ENCODE peak calls at places on chromosomes 13 and 19, in ten cellular contexts. One of them, this sample, is unnamed.

GRCh38 chr19:31095100-31095804 is 254.0 kb downstream of the TSHZ3 start:
- DNase-seq in T-helper 2 cell: no peak
- DNase-seq in progenitor cell of endocrine pancreas: no peak
- DNase-seq in NCI-H1436: no peak
- DNase-seq in activated naive CD4-positive, alpha-beta T cell treated with anti-CD3 and anti-CD28 coated beads, Interleukin-2, amount 50 U/mL, for 16 hours: no peak
- DNase-seq in right cardiac atrium: no peak
- DNase-seq in thoracic aorta: no peak
- DNase-seq in neuronal stem cell: no peak
- DNase-seq in GM23248: no peak
- DNase-seq in NCI-H345: no peak
- DNase-seq in this sample: no peak

GRCh38 chr19:32652893-32653625 is 21.9 kb downstream of the ANKRD27 start:
- DNase-seq in NCI-H1436: no peak
- DNase-seq in GM23248: no peak
- DNase-seq in thoracic aorta: no peak
- DNase-seq in right cardiac atrium: peak
- DNase-seq in activated naive CD4-positive, alpha-beta T cell treated with anti-CD3 and anti-CD28 coated beads, Interleukin-2, amount 50 U/mL, for 16 hours: no peak
- DNase-seq in progenitor cell of endocrine pancreas: no peak
- DNase-seq in neuronal stem cell: no peak
- DNase-seq in T-helper 2 cell: no peak
- DNase-seq in NCI-H345: peak
- DNase-seq in this sample: no peak

GRCh38 chr19:31591258-31591657 is 242.0 kb upstream of the TSHZ3 start:
- DNase-seq in T-helper 2 cell: no peak
- DNase-seq in thoracic aorta: no peak
- DNase-seq in progenitor cell of endocrine pancreas: no peak
- DNase-seq in right cardiac atrium: no peak
- DNase-seq in NCI-H1436: no peak
- DNase-seq in GM23248: no peak
- DNase-seq in activated naive CD4-positive, alpha-beta T cell treated with anti-CD3 and anti-CD28 coated beads, Interleukin-2, amount 50 U/mL, for 16 hours: no peak
- DNase-seq in neuronal stem cell: no peak
- DNase-seq in NCI-H345: no peak
- DNase-seq in this sample: no peak

GRCh38 chr13:74132152-74132767 is 1.9 kb downstream of the KLF12 start:
- DNase-seq in thoracic aorta: no peak
- DNase-seq in activated naive CD4-positive, alpha-beta T cell treated with anti-CD3 and anti-CD28 coated beads, Interleukin-2, amount 50 U/mL, for 16 hours: no peak
- DNase-seq in neuronal stem cell: no peak
- DNase-seq in T-helper 2 cell: peak
- DNase-seq in NCI-H1436: no peak
- DNase-seq in NCI-H345: no peak
- DNase-seq in progenitor cell of endocrine pancreas: no peak
- DNase-seq in GM23248: peak
- DNase-seq in right cardiac atrium: no peak
- DNase-seq in this sample: no peak

GRCh38 chr13:48748681-48749080 is 95.0 kb downstream of the CYSLTR2 start:
- DNase-seq in neuronal stem cell: no peak
- DNase-seq in NCI-H345: no peak
- DNase-seq in NCI-H1436: no peak
- DNase-seq in progenitor cell of endocrine pancreas: no peak
- DNase-seq in GM23248: no peak
- DNase-seq in activated naive CD4-positive, alpha-beta T cell treated with anti-CD3 and anti-CD28 coated beads, Interleukin-2, amount 50 U/mL, for 16 hours: no peak
- DNase-seq in right cardiac atrium: no peak
- DNase-seq in thoracic aorta: no peak
- DNase-seq in T-helper 2 cell: no peak
- DNase-seq in this sample: no peak

GRCh38 chr13:21435710-21436151 is 23.4 kb downstream of the ZDHHC20 start:
- DNase-seq in right cardiac atrium: peak
- DNase-seq in NCI-H1436: no peak
- DNase-seq in thoracic aorta: peak
- DNase-seq in activated naive CD4-positive, alpha-beta T cell treated with anti-CD3 and anti-CD28 coated beads, Interleukin-2, amount 50 U/mL, for 16 hours: no peak
- DNase-seq in NCI-H345: no peak
- DNase-seq in GM23248: peak
- DNase-seq in progenitor cell of endocrine pancreas: no peak
- DNase-seq in T-helper 2 cell: peak
- DNase-seq in neuronal stem cell: no peak
- DNase-seq in this sample: peak

GRCh38 chr13:44715287-44716224 is 139.4 kb upstream of the TSC22D1 start:
- DNase-seq in GM23248: peak
- DNase-seq in T-helper 2 cell: no peak
- DNase-seq in NCI-H1436: no peak
- DNase-seq in NCI-H345: no peak
- DNase-seq in neuronal stem cell: no peak
- DNase-seq in activated naive CD4-positive, alpha-beta T cell treated with anti-CD3 and anti-CD28 coated beads, Interleukin-2, amount 50 U/mL, for 16 hours: no peak
- DNase-seq in right cardiac atrium: no peak
- DNase-seq in thoracic aorta: no peak
- DNase-seq in progenitor cell of endocrine pancreas: no peak
- DNase-seq in this sample: peak

GRCh38 chr13:41250993-41251392 is 12.4 kb downstream of the MTRF1 start:
- DNase-seq in right cardiac atrium: no peak
- DNase-seq in progenitor cell of endocrine pancreas: no peak
- DNase-seq in GM23248: no peak
- DNase-seq in thoracic aorta: no peak
- DNase-seq in NCI-H345: no peak
- DNase-seq in activated naive CD4-positive, alpha-beta T cell treated with anti-CD3 and anti-CD28 coated beads, Interleukin-2, amount 50 U/mL, for 16 hours: no peak
- DNase-seq in T-helper 2 cell: no peak
- DNase-seq in NCI-H1436: no peak
- DNase-seq in neuronal stem cell: no peak
- DNase-seq in this sample: no peak

GRCh38 chr19:49017666-49018351 is 918 bp upstream of the LHB start:
- DNase-seq in NCI-H345: no peak
- DNase-seq in GM23248: peak
- DNase-seq in activated naive CD4-positive, alpha-beta T cell treated with anti-CD3 and anti-CD28 coated beads, Interleukin-2, amount 50 U/mL, for 16 hours: peak
- DNase-seq in progenitor cell of endocrine pancreas: peak
- DNase-seq in right cardiac atrium: peak
- DNase-seq in T-helper 2 cell: peak
- DNase-seq in neuronal stem cell: no peak
- DNase-seq in NCI-H1436: peak
- DNase-seq in thoracic aorta: no peak
- DNase-seq in this sample: peak

GRCh38 chr19:18414504-18415176 is 4.6 kb upstream of the SSBP4 start:
- DNase-seq in thoracic aorta: no peak
- DNase-seq in neuronal stem cell: no peak
- DNase-seq in right cardiac atrium: peak
- DNase-seq in NCI-H345: no peak
- DNase-seq in GM23248: peak
- DNase-seq in activated naive CD4-positive, alpha-beta T cell treated with anti-CD3 and anti-CD28 coated beads, Interleukin-2, amount 50 U/mL, for 16 hours: no peak
- DNase-seq in NCI-H1436: no peak
- DNase-seq in progenitor cell of endocrine pancreas: no peak
- DNase-seq in T-helper 2 cell: no peak
- DNase-seq in this sample: peak

GRCh38 chr19:3648037-3648905 is 21.7 kb upstream of the CACTIN start:
- DNase-seq in T-helper 2 cell: no peak
- DNase-seq in GM23248: no peak
- DNase-seq in NCI-H1436: no peak
- DNase-seq in thoracic aorta: no peak
- DNase-seq in progenitor cell of endocrine pancreas: no peak
- DNase-seq in activated naive CD4-positive, alpha-beta T cell treated with anti-CD3 and anti-CD28 coated beads, Interleukin-2, amount 50 U/mL, for 16 hours: no peak
- DNase-seq in NCI-H345: no peak
- DNase-seq in right cardiac atrium: no peak
- DNase-seq in neuronal stem cell: no peak
- DNase-seq in this sample: no peak

GRCh38 chr19:54460230-54461005 is 3.2 kb downstream of the LENG9 start:
- DNase-seq in GM23248: no peak
- DNase-seq in progenitor cell of endocrine pancreas: no peak
- DNase-seq in right cardiac atrium: peak
- DNase-seq in thoracic aorta: no peak
- DNase-seq in activated naive CD4-positive, alpha-beta T cell treated with anti-CD3 and anti-CD28 coated beads, Interleukin-2, amount 50 U/mL, for 16 hours: no peak
- DNase-seq in T-helper 2 cell: no peak
- DNase-seq in NCI-H345: no peak
- DNase-seq in NCI-H1436: no peak
- DNase-seq in neuronal stem cell: no peak
- DNase-seq in this sample: peak

GRCh38 chr13:39369161-39369890 is 233.7 kb downstream of the LHFPL6 start:
- DNase-seq in NCI-H345: no peak
- DNase-seq in T-helper 2 cell: no peak
- DNase-seq in GM23248: no peak
- DNase-seq in right cardiac atrium: no peak
- DNase-seq in activated naive CD4-positive, alpha-beta T cell treated with anti-CD3 and anti-CD28 coated beads, Interleukin-2, amount 50 U/mL, for 16 hours: no peak
- DNase-seq in NCI-H1436: no peak
- DNase-seq in progenitor cell of endocrine pancreas: no peak
- DNase-seq in thoracic aorta: no peak
- DNase-seq in neuronal stem cell: no peak
- DNase-seq in this sample: no peak

GRCh38 chr13:73671011-73671410 is 463.2 kb downstream of the KLF12 start:
- DNase-seq in right cardiac atrium: no peak
- DNase-seq in GM23248: no peak
- DNase-seq in T-helper 2 cell: no peak
- DNase-seq in progenitor cell of endocrine pancreas: no peak
- DNase-seq in thoracic aorta: no peak
- DNase-seq in neuronal stem cell: no peak
- DNase-seq in activated naive CD4-positive, alpha-beta T cell treated with anti-CD3 and anti-CD28 coated beads, Interleukin-2, amount 50 U/mL, for 16 hours: no peak
- DNase-seq in NCI-H345: no peak
- DNase-seq in NCI-H1436: no peak
- DNase-seq in this sample: no peak

GRCh38 chr19:42313096-42313839 is at the start of gene TMEM145:
- DNase-seq in activated naive CD4-positive, alpha-beta T cell treated with anti-CD3 and anti-CD28 coated beads, Interleukin-2, amount 50 U/mL, for 16 hours: peak
- DNase-seq in NCI-H1436: peak
- DNase-seq in thoracic aorta: no peak
- DNase-seq in right cardiac atrium: peak
- DNase-seq in T-helper 2 cell: no peak
- DNase-seq in neuronal stem cell: peak
- DNase-seq in NCI-H345: peak
- DNase-seq in progenitor cell of endocrine pancreas: peak
- DNase-seq in GM23248: peak
- DNase-seq in this sample: peak

GRCh38 chr13:43908156-43909126 is 28.7 kb downstream of the LACC1 start:
- DNase-seq in progenitor cell of endocrine pancreas: no peak
- DNase-seq in neuronal stem cell: peak
- DNase-seq in T-helper 2 cell: no peak
- DNase-seq in NCI-H345: peak
- DNase-seq in thoracic aorta: no peak
- DNase-seq in activated naive CD4-positive, alpha-beta T cell treated with anti-CD3 and anti-CD28 coated beads, Interleukin-2, amount 50 U/mL, for 16 hours: no peak
- DNase-seq in NCI-H1436: peak
- DNase-seq in right cardiac atrium: no peak
- DNase-seq in GM23248: peak
- DNase-seq in this sample: peak

GRCh38 chr13:100818706-100819105 is 144.1 kb upstream of the TMTC4 start:
- DNase-seq in right cardiac atrium: no peak
- DNase-seq in thoracic aorta: no peak
- DNase-seq in progenitor cell of endocrine pancreas: no peak
- DNase-seq in GM23248: no peak
- DNase-seq in T-helper 2 cell: no peak
- DNase-seq in NCI-H345: no peak
- DNase-seq in neuronal stem cell: no peak
- DNase-seq in activated naive CD4-positive, alpha-beta T cell treated with anti-CD3 and anti-CD28 coated beads, Interleukin-2, amount 50 U/mL, for 16 hours: no peak
- DNase-seq in NCI-H1436: no peak
- DNase-seq in this sample: no peak

GRCh38 chr19:38561053-38561606 is 56.6 kb downstream of the MAP4K1 start:
- DNase-seq in NCI-H1436: no peak
- DNase-seq in T-helper 2 cell: no peak
- DNase-seq in thoracic aorta: no peak
- DNase-seq in right cardiac atrium: no peak
- DNase-seq in activated naive CD4-positive, alpha-beta T cell treated with anti-CD3 and anti-CD28 coated beads, Interleukin-2, amount 50 U/mL, for 16 hours: no peak
- DNase-seq in progenitor cell of endocrine pancreas: no peak
- DNase-seq in NCI-H345: no peak
- DNase-seq in neuronal stem cell: no peak
- DNase-seq in GM23248: no peak
- DNase-seq in this sample: no peak

GRCh38 chr19:49857061-49857833 is 6.3 kb downstream of the PTOV1 start:
- DNase-seq in neuronal stem cell: no peak
- DNase-seq in activated naive CD4-positive, alpha-beta T cell treated with anti-CD3 and anti-CD28 coated beads, Interleukin-2, amount 50 U/mL, for 16 hours: no peak
- DNase-seq in thoracic aorta: no peak
- DNase-seq in GM23248: no peak
- DNase-seq in NCI-H345: no peak
- DNase-seq in T-helper 2 cell: no peak
- DNase-seq in NCI-H1436: no peak
- DNase-seq in right cardiac atrium: peak
- DNase-seq in progenitor cell of endocrine pancreas: no peak
- DNase-seq in this sample: no peak

GRCh38 chr19:45402469-45403070 is 2.3 kb downstream of the PPP1R13L start:
- DNase-seq in activated naive CD4-positive, alpha-beta T cell treated with anti-CD3 and anti-CD28 coated beads, Interleukin-2, amount 50 U/mL, for 16 hours: peak
- DNase-seq in progenitor cell of endocrine pancreas: peak
- DNase-seq in T-helper 2 cell: no peak
- DNase-seq in thoracic aorta: no peak
- DNase-seq in NCI-H345: no peak
- DNase-seq in right cardiac atrium: peak
- DNase-seq in NCI-H1436: no peak
- DNase-seq in neuronal stem cell: no peak
- DNase-seq in GM23248: peak
- DNase-seq in this sample: no peak

GRCh38 chr19:29872224-29872731 is 60.5 kb downstream of the CCNE1 start:
- DNase-seq in activated naive CD4-positive, alpha-beta T cell treated with anti-CD3 and anti-CD28 coated beads, Interleukin-2, amount 50 U/mL, for 16 hours: peak
- DNase-seq in NCI-H1436: no peak
- DNase-seq in T-helper 2 cell: no peak
- DNase-seq in NCI-H345: peak
- DNase-seq in GM23248: peak
- DNase-seq in thoracic aorta: no peak
- DNase-seq in right cardiac atrium: no peak
- DNase-seq in progenitor cell of endocrine pancreas: no peak
- DNase-seq in neuronal stem cell: peak
- DNase-seq in this sample: no peak

GRCh38 chr13:55560331-55560730 is 1580.4 kb upstream of the PRR20A start:
- DNase-seq in progenitor cell of endocrine pancreas: no peak
- DNase-seq in NCI-H345: no peak
- DNase-seq in thoracic aorta: no peak
- DNase-seq in T-helper 2 cell: no peak
- DNase-seq in right cardiac atrium: no peak
- DNase-seq in neuronal stem cell: no peak
- DNase-seq in GM23248: no peak
- DNase-seq in NCI-H1436: no peak
- DNase-seq in activated naive CD4-positive, alpha-beta T cell treated with anti-CD3 and anti-CD28 coated beads, Interleukin-2, amount 50 U/mL, for 16 hours: no peak
- DNase-seq in this sample: no peak